ENCODE peak calls at places on chromosomes 12 and 14, in seven cellular contexts. One of them, this sample, is unnamed.

GRCh38 chr12:101001669-101002068 is 207.1 kb downstream of the ANO4 start:
- DNase-seq in fibroblast of lung: no peak
- DNase-seq in Jurkat, Clone E6-1: no peak
- DNase-seq in CD8-positive, alpha-beta T cell: no peak
- DNase-seq in endothelial cell: no peak
- DNase-seq in tibial artery: no peak
- DNase-seq in NCI-H146: no peak
- DNase-seq in this sample: no peak

GRCh38 chr12:46458500-46459106 is 86.0 kb upstream of the SLC38A2 start:
- DNase-seq in fibroblast of lung: no peak
- DNase-seq in NCI-H146: no peak
- DNase-seq in Jurkat, Clone E6-1: peak; percentile 20
- DNase-seq in endothelial cell: no peak
- DNase-seq in tibial artery: no peak
- DNase-seq in CD8-positive, alpha-beta T cell: no peak
- DNase-seq in this sample: no peak

GRCh38 chr12:48183091-48183875 is at the start of gene CCDC184:
- DNase-seq in endothelial cell: peak; percentile 58
- DNase-seq in tibial artery: peak; percentile 64
- DNase-seq in CD8-positive, alpha-beta T cell: peak; percentile 48
- DNase-seq in NCI-H146: peak; percentile 91
- DNase-seq in fibroblast of lung: peak; percentile 80
- DNase-seq in Jurkat, Clone E6-1: peak; percentile 79
- DNase-seq in this sample: no peak

GRCh38 chr12:57591567-57592325 is 754 bp downstream of the PIP4K2C start:
- DNase-seq in CD8-positive, alpha-beta T cell: no peak
- DNase-seq in tibial artery: peak; percentile 40
- DNase-seq in fibroblast of lung: no peak
- DNase-seq in Jurkat, Clone E6-1: no peak
- DNase-seq in NCI-H146: peak; percentile 42
- DNase-seq in endothelial cell: peak; percentile 33
- DNase-seq in this sample: no peak

GRCh38 chr14:64828096-64828495 is 51.6 kb downstream of the SPTB start:
- DNase-seq in fibroblast of lung: no peak
- DNase-seq in Jurkat, Clone E6-1: no peak
- DNase-seq in NCI-H146: peak; percentile 52
- DNase-seq in tibial artery: no peak
- DNase-seq in CD8-positive, alpha-beta T cell: no peak
- DNase-seq in endothelial cell: no peak
- DNase-seq in this sample: no peak

GRCh38 chr14:95515523-95516517 is 630 bp downstream of the SYNE3 start:
- DNase-seq in CD8-positive, alpha-beta T cell: peak; percentile 62
- DNase-seq in tibial artery: peak; percentile 74
- DNase-seq in NCI-H146: peak; percentile 65
- DNase-seq in fibroblast of lung: no peak
- DNase-seq in endothelial cell: peak; percentile 61
- DNase-seq in Jurkat, Clone E6-1: no peak
- DNase-seq in this sample: no peak

GRCh38 chr12:95796982-95797289 is 6.4 kb upstream of the NTN4 start:
- DNase-seq in fibroblast of lung: no peak
- DNase-seq in Jurkat, Clone E6-1: no peak
- DNase-seq in endothelial cell: no peak
- DNase-seq in tibial artery: no peak
- DNase-seq in CD8-positive, alpha-beta T cell: no peak
- DNase-seq in NCI-H146: no peak
- DNase-seq in this sample: no peak

GRCh38 chr14:56874375-56874774 is 64.1 kb upstream of the OTX2 start:
- DNase-seq in endothelial cell: peak; percentile 53
- DNase-seq in Jurkat, Clone E6-1: peak; percentile 19
- DNase-seq in tibial artery: no peak
- DNase-seq in fibroblast of lung: no peak
- DNase-seq in NCI-H146: peak; percentile 69
- DNase-seq in CD8-positive, alpha-beta T cell: no peak
- DNase-seq in this sample: no peak

GRCh38 chr12:131617596-131618302 is 93.1 kb upstream of the SFSWAP start:
- DNase-seq in tibial artery: no peak
- DNase-seq in NCI-H146: no peak
- DNase-seq in Jurkat, Clone E6-1: no peak
- DNase-seq in fibroblast of lung: no peak
- DNase-seq in CD8-positive, alpha-beta T cell: no peak
- DNase-seq in endothelial cell: no peak
- DNase-seq in this sample: no peak

GRCh38 chr12:24561411-24561871 is 387.5 kb downstream of the BCAT1 start:
- DNase-seq in endothelial cell: no peak
- DNase-seq in Jurkat, Clone E6-1: no peak
- DNase-seq in fibroblast of lung: peak; percentile 71
- DNase-seq in tibial artery: peak; percentile 21
- DNase-seq in CD8-positive, alpha-beta T cell: no peak
- DNase-seq in NCI-H146: peak; percentile 13
- DNase-seq in this sample: no peak

GRCh38 chr14:67263499-67264149 is 22.4 kb downstream of the PALS1 start:
- DNase-seq in NCI-H146: no peak
- DNase-seq in endothelial cell: no peak
- DNase-seq in tibial artery: no peak
- DNase-seq in CD8-positive, alpha-beta T cell: no peak
- DNase-seq in fibroblast of lung: peak; percentile 85
- DNase-seq in Jurkat, Clone E6-1: no peak
- DNase-seq in this sample: no peak

GRCh38 chr12:80314741-80315140 is 129.3 kb upstream of the PTPRQ start:
- DNase-seq in endothelial cell: no peak
- DNase-seq in tibial artery: no peak
- DNase-seq in NCI-H146: no peak
- DNase-seq in CD8-positive, alpha-beta T cell: no peak
- DNase-seq in fibroblast of lung: no peak
- DNase-seq in Jurkat, Clone E6-1: no peak
- DNase-seq in this sample: no peak

GRCh38 chr12:105641742-105642141 is 311.3 kb downstream of the C12orf75 start:
- DNase-seq in CD8-positive, alpha-beta T cell: no peak
- DNase-seq in fibroblast of lung: no peak
- DNase-seq in tibial artery: no peak
- DNase-seq in NCI-H146: no peak
- DNase-seq in Jurkat, Clone E6-1: no peak
- DNase-seq in endothelial cell: no peak
- DNase-seq in this sample: no peak

GRCh38 chr14:103733651-103734050 is 18.0 kb downstream of the ZFYVE21 start:
- DNase-seq in fibroblast of lung: no peak
- DNase-seq in Jurkat, Clone E6-1: no peak
- DNase-seq in CD8-positive, alpha-beta T cell: no peak
- DNase-seq in tibial artery: peak; percentile 19
- DNase-seq in endothelial cell: no peak
- DNase-seq in NCI-H146: no peak
- DNase-seq in this sample: no peak

GRCh38 chr12:100959481-100959880 is 164.9 kb downstream of the ANO4 start:
- DNase-seq in endothelial cell: no peak
- DNase-seq in Jurkat, Clone E6-1: no peak
- DNase-seq in fibroblast of lung: peak; percentile 27
- DNase-seq in tibial artery: no peak
- DNase-seq in NCI-H146: no peak
- DNase-seq in CD8-positive, alpha-beta T cell: no peak
- DNase-seq in this sample: no peak

GRCh38 chr14:102390486-102390885 is 27.7 kb downstream of the TECPR2 start:
- DNase-seq in fibroblast of lung: peak; percentile 59
- DNase-seq in endothelial cell: no peak
- DNase-seq in CD8-positive, alpha-beta T cell: no peak
- DNase-seq in tibial artery: no peak
- DNase-seq in Jurkat, Clone E6-1: no peak
- DNase-seq in NCI-H146: no peak
- DNase-seq in this sample: no peak

GRCh38 chr14:80456200-80456599 is 244.9 kb upstream of the DIO2 start:
- DNase-seq in fibroblast of lung: peak; percentile 34
- DNase-seq in endothelial cell: no peak
- DNase-seq in tibial artery: no peak
- DNase-seq in Jurkat, Clone E6-1: no peak
- DNase-seq in NCI-H146: no peak
- DNase-seq in CD8-positive, alpha-beta T cell: no peak
- DNase-seq in this sample: no peak

GRCh38 chr12:119681953-119682352 is 14.0 kb downstream of the PRKAB1 start:
- DNase-seq in Jurkat, Clone E6-1: no peak
- DNase-seq in NCI-H146: no peak
- DNase-seq in tibial artery: no peak
- DNase-seq in endothelial cell: no peak
- DNase-seq in CD8-positive, alpha-beta T cell: no peak
- DNase-seq in fibroblast of lung: no peak
- DNase-seq in this sample: no peak

This sample was measured in vagina.